ENCODE peak calls at places on chromosomes 5 and 9, in four cellular contexts. A, F, S and D are unnamed samples.

GRCh38 chr5:14771972-14772371 is 99.6 kb downstream of the ANKH start:
- DNase-seq in F (no peak), S (no peak), A (no peak), D (no peak)

GRCh38 chr9:125493861-125494554 is 213.0 kb downstream of the MAPKAP1 start:
- DNase-seq in A (no peak), F (no peak), S (no peak), D (no peak)

GRCh38 chr9:2816476-2817141 is 27.3 kb downstream of the PUM3 start:
- DNase-seq in A (no peak), S (no peak), F (no peak), D (no peak)

GRCh38 chr9:86600291-86600690 is 246.1 kb upstream of the TUT7 start:
- DNase-seq in S (peak), F (no peak), A (no peak), D (no peak)

GRCh38 chr5:127398508-127398907 is 107.9 kb downstream of the MEGF10 start:
- DNase-seq in S (no peak), A (no peak), F (no peak), D (no peak)

GRCh38 chr9:16718952-16719351 is 151.5 kb downstream of the BNC2 start:
- DNase-seq in F (no peak), A (no peak), S (no peak), D (no peak)

GRCh38 chr9:107294756-107295155 is 11.7 kb downstream of the RAD23B start:
- DNase-seq in S (no peak), F (no peak), A (no peak), D (no peak)

GRCh38 chr9:104085538-104085937 is 8.6 kb upstream of the SMC2 start:
- DNase-seq in A (no peak), S (no peak), F (no peak), D (no peak)

GRCh38 chr5:125295405-125295872 is 549.0 kb upstream of the ZNF608 start:
- DNase-seq in F (no peak), S (peak), A (no peak), D (peak)

GRCh38 chr9:1125741-1126140 is 75.6 kb downstream of the DMRT2 start:
- DNase-seq in F (no peak), S (peak), A (no peak), D (no peak)

GRCh38 chr9:136095495-136096058 is 488 bp upstream of the NACC2 start:
- DNase-seq in A (no peak), F (no peak), S (peak), D (peak)

GRCh38 chr5:101561018-101561417 is 657.9 kb upstream of the ST8SIA4 start:
- DNase-seq in F (no peak), A (no peak), S (peak), D (no peak)

GRCh38 chr5:76620166-76620565 is 3.0 kb downstream of the F2RL2 start:
- DNase-seq in S (no peak), A (no peak), F (no peak), D (no peak)

GRCh38 chr5:470961-471749 is 28.2 kb downstream of the EXOC3 start:
- DNase-seq in A (no peak), F (no peak), S (no peak), D (peak)

GRCh38 chr9:22416692-22417060 is 29.9 kb upstream of the DMRTA1 start:
- DNase-seq in A (no peak), F (no peak), S (peak), D (no peak)

GRCh38 chr5:6419340-6419852 is 29.3 kb upstream of the UBE2QL1 start:
- DNase-seq in F (no peak), S (peak), A (no peak), D (no peak)

GRCh38 chr5:159605585-159605984 is 275.3 kb upstream of the IL12B start:
- DNase-seq in S (no peak), F (no peak), A (no peak), D (peak)

GRCh38 chr5:61599370-61600140 is 267.5 kb downstream of the ZSWIM6 start:
- DNase-seq in S (peak), F (no peak), A (no peak), D (no peak)

GRCh38 chr5:1087428-1087827 is 24.4 kb downstream of the SLC12A7 start:
- DNase-seq in A (no peak), S (no peak), F (no peak), D (no peak)

GRCh38 chr5:54663876-54664275 is 146.3 kb downstream of the SNX18 start:
- DNase-seq in F (peak), A (no peak), S (peak), D (peak)

DNA sequence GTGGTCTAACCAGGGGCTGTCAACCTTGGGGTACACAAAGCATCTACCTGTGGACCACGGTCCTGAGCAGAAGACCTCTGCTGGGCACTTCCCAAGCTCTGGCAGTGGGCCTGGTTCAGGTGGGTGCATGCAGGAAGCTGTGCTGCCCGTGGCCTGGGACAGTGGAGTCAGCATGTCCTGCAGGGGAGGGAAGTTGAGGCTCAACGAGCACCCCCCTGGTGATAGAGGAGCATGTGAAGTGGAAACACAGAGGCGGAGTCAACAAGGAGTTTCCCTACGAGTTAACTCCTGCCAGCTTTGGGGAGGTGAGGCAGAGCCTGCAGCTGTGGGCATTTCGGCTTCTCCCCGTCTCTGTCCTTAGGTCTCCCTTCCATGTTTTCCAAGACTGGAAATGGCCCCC is 67.5 kb upstream of the IRX2 start:
- DNase-seq in A (no peak), S (no peak), F (no peak), D (no peak)
- H3K27ac ChIP-seq in A (no peak), S (no peak), F (no peak), D (no peak)

GRCh38 chr9:113738506-113738897 is 137.6 kb upstream of the ZNF618 start:
- DNase-seq in F (no peak), S (no peak), A (no peak), D (no peak)
- H3K27ac ChIP-seq in F (no peak), S (no peak), A (no peak), D (no peak)

DNA sequence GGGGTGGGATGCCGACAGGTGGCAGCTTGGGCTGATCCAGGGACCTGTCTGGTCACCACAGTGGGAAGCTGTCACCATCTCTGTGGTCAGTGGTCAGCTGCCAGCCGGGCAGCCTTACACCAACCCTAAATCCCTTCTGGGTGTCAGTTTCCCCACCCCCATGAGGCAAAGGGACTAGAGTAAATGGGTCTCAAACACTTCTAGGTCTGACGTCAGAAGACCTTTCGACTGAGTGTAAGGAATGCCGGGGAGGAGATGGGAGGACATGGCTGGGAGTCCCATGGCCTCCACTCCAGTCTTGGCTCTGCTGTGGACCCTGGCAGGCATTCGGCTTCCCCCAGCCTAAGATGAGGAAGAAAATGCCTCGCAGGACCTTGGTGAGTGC is 40.3 kb upstream of the SLC25A51 start:
- DNase-seq in S (no peak), F (no peak), A (no peak), D (peak)
- H3K27ac ChIP-seq in S (peak), F (no peak), A (no peak), D (peak)

DNA sequence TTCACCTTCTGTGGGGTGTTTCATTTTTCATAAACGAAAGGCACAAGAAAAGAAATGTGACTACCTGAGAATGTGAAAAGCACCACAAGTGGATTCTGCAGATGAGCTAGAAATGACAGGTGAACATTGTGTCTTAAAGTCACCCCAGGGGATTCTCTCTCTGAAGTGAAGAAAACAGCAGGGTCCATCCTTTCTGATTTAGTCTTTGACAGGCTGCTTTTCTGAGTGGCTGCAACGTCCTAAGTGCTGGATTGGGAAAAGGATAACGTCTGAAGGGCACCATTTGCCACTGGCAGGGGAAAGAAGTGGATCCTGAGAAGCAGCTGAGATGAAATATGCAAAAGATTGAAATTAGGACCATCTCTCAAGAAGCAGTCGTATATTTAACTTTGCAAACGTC is 469.4 kb downstream of the SPATA31D1 start:
- DNase-seq in S (no peak), A (no peak), F (no peak), D (no peak)
- H3K27ac ChIP-seq in S (no peak), A (no peak), F (no peak), D (no peak)

DNA sequence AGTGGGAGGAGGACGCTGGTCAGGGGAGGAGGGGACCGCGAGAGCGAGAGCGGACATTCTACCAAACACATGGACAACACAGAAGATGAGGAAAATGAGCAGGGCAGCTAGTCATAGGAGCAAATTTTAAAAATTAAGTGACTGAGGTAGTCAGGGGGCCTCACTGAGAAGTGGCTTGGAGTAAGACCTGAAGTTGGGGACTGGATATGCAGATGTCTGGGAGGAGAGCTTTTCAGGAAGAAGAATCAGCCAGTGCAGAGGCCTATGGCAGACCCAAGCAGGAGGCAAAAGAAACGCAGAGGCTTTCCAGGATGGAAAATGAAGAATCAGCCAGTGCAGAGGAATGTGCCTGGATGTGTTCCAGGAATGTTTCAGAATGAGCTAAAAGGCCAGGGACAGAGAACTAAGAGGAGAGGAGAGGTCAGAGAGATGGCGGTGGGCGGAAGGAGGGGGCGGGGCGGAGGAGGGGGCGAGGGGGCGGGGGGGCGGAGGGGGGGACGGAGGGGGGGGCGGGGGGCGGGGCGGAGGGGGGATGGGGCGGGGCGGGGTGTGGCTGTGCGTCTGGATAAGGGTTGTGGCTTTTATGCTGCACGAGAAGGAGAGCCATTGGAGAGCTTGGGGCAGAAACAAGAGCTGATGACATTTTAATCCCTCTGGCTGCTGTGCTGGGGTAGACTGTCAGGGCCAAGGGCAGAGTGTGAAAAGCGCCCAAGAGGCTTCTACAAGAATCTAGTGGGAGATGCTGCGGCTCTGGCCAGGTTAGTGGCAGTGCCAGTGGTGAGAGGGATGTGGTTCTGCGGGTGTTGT is 129.6 kb downstream of the KCNIP1 start:
- DNase-seq in F (peak), A (peak), S (peak), D (peak)
- H3K27ac ChIP-seq in F (peak), A (peak), S (peak), D (peak)

GRCh38 chr9:90343360-90343759 is 299.3 kb downstream of the DIRAS2 start:
- DNase-seq in F (no peak), S (no peak), A (no peak), D (no peak)
- H3K27ac ChIP-seq in F (no peak), S (no peak), A (no peak), D (no peak)

DNA sequence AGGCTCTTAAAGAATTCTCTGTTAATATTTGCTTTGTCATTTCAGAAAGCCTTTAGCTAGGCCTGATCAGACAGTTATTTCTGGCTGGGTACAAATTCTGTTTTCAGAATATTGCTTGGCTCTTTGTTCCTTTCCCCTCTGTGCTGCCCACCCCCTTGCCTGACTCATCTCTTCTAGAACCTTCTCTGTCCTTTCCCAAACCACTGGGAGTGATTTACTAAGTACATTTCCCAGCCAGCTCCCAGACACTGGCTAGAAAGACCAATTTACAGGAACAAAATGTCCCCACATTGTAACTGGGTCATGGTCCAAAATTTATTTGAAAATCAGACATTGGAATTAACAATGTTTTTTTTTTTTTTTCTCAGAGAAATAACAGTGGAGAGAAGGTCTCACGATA is 133.1 kb upstream of the MAP1B start:
- DNase-seq in A (no peak), F (peak), S (no peak), D (no peak)
- H3K27ac ChIP-seq in A (peak), F (peak), S (no peak), D (no peak)

GRCh38 chr9:92631452-92632211 is 38.3 kb downstream of the IPPK start:
- DNase-seq in A (peak), F (no peak), S (no peak), D (no peak)
- H3K27ac ChIP-seq in A (peak), F (no peak), S (no peak), D (no peak)

GRCh38 chr9:98455957-98456621 is 200.6 kb upstream of the TBC1D2 start:
- DNase-seq in A (peak), F (no peak), S (no peak), D (peak)

GRCh38 chr9:98450486-98450885 is 195.0 kb upstream of the TBC1D2 start:
- DNase-seq in A (peak), F (no peak), S (no peak), D (peak)

GRCh38 chr9:98451576-98451975 is 196.1 kb upstream of the TBC1D2 start:
- DNase-seq in S (no peak), F (no peak), A (peak), D (no peak)

GRCh38 chr9:98455256-98455956 is 200.0 kb upstream of the TBC1D2 start:
- DNase-seq in F (no peak), S (no peak), A (peak), D (no peak)

DNA sequence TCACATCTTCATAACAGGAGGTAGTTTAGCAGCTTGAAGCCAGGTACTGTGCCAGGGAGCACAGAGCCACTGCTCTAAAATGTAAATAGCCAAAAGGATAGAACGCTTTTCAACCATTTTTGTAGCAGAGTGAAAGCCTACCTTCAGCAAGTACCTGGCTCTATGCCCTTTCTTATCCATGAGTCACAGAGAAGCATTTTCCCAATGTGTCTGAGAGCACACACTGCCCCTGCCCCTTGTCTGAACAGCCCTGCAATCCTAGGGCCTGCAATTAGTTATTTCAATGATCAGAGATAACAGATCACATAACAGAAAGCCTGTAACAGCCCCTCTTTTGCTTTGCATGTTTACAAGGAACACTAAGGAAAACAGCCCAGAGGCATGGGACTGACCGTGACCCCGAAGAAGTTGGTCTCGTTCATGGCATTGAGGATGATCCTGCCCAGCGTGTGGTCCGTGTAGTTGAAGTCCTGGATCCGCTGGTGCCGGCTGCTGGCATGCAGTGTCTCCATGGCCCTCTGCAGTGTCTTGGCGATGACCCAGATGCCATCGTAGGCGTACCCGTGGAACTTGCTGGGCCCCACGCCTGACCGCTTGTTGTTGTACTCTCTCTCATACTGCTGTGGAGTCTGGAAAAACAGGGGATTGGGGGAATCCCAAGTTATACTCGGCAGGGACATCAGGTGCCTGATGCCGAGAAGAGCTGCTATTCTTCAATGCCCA is 198.3 kb upstream of the TBC1D2 start:
- DNase-seq in F (no peak), S (peak), A (peak), D (no peak)
- H3K27ac ChIP-seq in F (no peak), S (no peak), A (no peak), D (no peak)